ENCODE peak calls at places on chromosomes 7 and 10, in eight cellular contexts. Y is cardiac muscle cell, G is thoracic aorta, Z is colonic mucosa, A is IMR-90, H is HCT116, J is mucosa of descending colon, O is body of pancreas. E is an unnamed sample. For H3K9me3, the result is how much of the 10 kb centered on the place peaks cover.

GRCh38 chr7:135342887-135343286 is 109.2 kb downstream of the STRA8 start:
- DNase-seq in Z (no peak), Y (no peak), A (peak), O (no peak), H (no peak), J (no peak), G (no peak), E (no peak)

GRCh38 chr7:81769891-81770818 is at the start of gene HGF:
- DNase-seq in Y (peak), Z (peak), G (no peak), O (peak), H (no peak), J (peak), A (peak), E (peak)

GRCh38 chr7:3149961-3150516 is 106.4 kb upstream of the CARD11 start:
- DNase-seq in A (no peak), H (no peak), J (no peak), Z (no peak), O (no peak), G (no peak), Y (no peak), E (no peak)

GRCh38 chr10:15857001-15857608 is 3.2 kb downstream of the MINDY3 start:
- DNase-seq in Z (peak), Y (no peak), J (no peak), O (no peak), H (no peak), G (no peak), A (no peak), E (no peak)

GRCh38 chr10:103884681-103885139 is 29.3 kb upstream of the SH3PXD2A start:
- DNase-seq in Z (peak), O (peak), A (peak), J (peak), H (no peak), G (no peak), Y (peak), E (no peak)

GRCh38 chr7:44678468-44679179 is 70.0 kb upstream of the ZMIZ2 start:
- DNase-seq in Z (no peak), J (no peak), G (no peak), H (no peak), Y (no peak), O (no peak), A (peak), E (peak)

GRCh38 chr7:130009848-130010688 is 41.1 kb downstream of the ZC3HC1 start:
- DNase-seq in H (peak), Y (no peak), G (no peak), O (peak), Z (peak), J (no peak), A (peak), E (no peak)

GRCh38 chr10:125148021-125148439 is 12.3 kb downstream of the CTBP2 start:
- DNase-seq in H (no peak), A (no peak), Z (peak), J (no peak), Y (peak), O (peak), G (no peak), E (peak)

GRCh38 chr7:101943889-101944605 is 126.6 kb downstream of the CUX1 start:
- DNase-seq in Y (no peak), A (no peak), J (no peak), Z (no peak), G (no peak), H (no peak), O (no peak), E (no peak)

GRCh38 chr7:54833021-54833467 is 74.0 kb upstream of the SEC61G start:
- DNase-seq in A (no peak), J (no peak), Y (no peak), Z (no peak), O (no peak), H (no peak), G (no peak), E (no peak)

GRCh38 chr10:44961931-44962750 is 2.5 kb downstream of the RASSF4 start:
- DNase-seq in Y (no peak), J (no peak), H (no peak), A (no peak), O (peak), Z (peak), G (no peak), E (no peak)

GRCh38 chr7:123472751-123473150 is 61.6 kb downstream of the IQUB start:
- DNase-seq in J (no peak), Z (no peak), O (no peak), H (no peak), G (no peak), A (no peak), Y (no peak), E (no peak)

GRCh38 chr7:29091722-29092121 is 54.6 kb downstream of the CPVL start:
- DNase-seq in O (no peak), A (no peak), Y (no peak), G (no peak), H (no peak), J (no peak), Z (no peak), E (no peak)

GRCh38 chr7:108166687-108167086 is 36.5 kb upstream of the LAMB4 start:
- DNase-seq in Z (no peak), H (no peak), Y (no peak), G (no peak), A (no peak), O (no peak), J (no peak), E (no peak)

GRCh38 chr10:29102233-29102632 is 186.6 kb upstream of the LYZL1 start:
- DNase-seq in O (no peak), G (no peak), Y (no peak), J (no peak), A (no peak), H (no peak), Z (no peak), E (no peak)

GRCh38 chr7:341841-342638 is 52.1 kb downstream of the FOXL3 start:
- DNase-seq in Z (peak), O (peak), Y (no peak), J (peak), H (no peak), G (no peak), A (no peak), E (no peak)

GRCh38 chr7:105972276-105972675 is 9.2 kb downstream of the CDHR3 start:
- DNase-seq in Y (no peak), A (no peak), O (no peak), J (no peak), G (no peak), Z (no peak), H (no peak), E (no peak)
- H3K9me3 ChIP-seq in Y (under half), A (under half), O (under half), J (under half), G (under half), Z (under half), H (under half), E (under half)

DNA sequence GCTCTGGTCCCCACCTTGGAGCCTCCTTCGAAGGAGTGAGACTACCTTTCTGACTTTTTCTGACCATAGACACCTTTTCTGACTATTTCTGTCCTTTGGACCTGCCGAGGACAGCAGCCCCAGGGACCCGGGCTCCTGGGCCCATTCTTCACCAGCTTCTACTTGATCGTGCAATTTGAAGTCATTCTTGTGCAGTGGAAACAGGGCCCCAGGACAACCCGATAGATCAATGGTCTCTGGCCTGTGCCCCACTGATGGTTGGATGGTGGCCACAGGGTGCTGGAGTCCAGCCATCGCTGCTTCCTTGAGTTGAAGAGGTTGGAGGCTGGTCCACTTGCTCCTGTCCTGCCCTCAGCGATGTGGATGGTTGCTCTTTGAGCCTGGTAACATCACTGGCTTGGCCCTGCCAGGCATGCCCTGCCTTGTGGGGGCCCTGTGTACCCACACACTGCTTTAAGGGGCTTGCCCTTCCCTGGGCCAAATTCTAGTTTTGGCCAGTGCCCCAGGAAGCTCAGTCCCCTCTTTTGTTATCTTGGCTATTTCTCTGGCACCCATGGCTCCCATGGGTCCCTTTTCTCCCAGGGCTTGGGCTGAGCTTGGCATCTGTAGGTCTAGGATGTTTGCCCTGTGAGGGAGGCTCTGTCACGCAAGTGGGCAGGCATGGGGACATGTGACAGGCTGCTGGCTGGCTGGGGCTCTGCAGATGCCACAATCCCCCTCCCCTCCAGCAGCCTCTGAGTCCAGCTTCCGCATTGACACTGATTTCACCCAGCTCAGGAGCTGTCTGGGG is 375.6 kb upstream of the NUPR2 start:
- DNase-seq in H (no peak), G (no peak), A (no peak), Z (no peak), O (no peak), J (no peak), Y (no peak), E (no peak)
- H3K9me3 ChIP-seq in H (under half), G (under half), A (half or more), Z (under half), O (under half), J (half or more), Y (under half), E (under half)

DNA sequence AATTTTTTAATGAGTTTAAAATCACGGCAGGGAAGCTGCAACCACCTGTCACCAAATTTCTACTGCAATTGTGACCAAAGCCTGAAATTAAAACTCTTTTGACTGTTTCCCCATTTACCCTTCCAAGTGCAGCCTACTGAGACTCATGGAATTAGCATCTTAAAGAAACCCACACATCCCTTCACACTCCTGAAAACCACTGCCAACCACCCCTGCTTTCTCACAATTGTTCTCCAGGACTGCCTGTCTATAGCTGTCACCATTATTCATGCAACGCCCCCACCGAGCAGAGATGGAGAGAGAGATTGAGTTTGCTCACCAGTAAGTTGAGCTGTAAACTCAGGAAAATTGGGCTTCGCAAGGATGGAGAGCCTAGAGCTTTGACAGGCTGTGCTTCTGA is 383.8 kb upstream of the SORCS1 start:
- DNase-seq in A (no peak), H (no peak), Y (no peak), Z (no peak), O (no peak), G (no peak), J (no peak), E (no peak)
- H3K9me3 ChIP-seq in A (under half), H (under half), Y (under half), Z (under half), O (under half), G (under half), J (under half), E (under half)

DNA sequence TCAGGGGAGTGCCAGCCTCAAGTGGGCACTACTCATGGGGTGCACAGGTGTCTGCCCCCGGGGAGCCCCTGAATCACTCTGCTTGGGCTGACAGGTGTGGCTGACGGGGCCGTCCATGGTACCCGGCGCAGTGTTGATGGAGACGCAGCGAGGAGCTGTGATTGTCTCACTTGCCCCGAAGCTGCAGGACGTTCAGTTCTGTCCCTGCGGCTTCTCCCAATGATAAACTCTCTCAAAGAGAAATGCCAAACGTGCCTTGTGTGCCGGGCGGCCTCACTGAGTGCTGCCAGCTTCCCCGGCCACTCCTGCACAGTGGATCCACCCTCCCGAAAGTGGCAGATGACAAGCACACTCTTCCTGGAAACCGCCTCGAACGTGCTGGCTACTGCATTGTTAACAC is 203.2 kb downstream of the DNAJB6 start:
- DNase-seq in J (no peak), O (no peak), H (no peak), Y (no peak), A (no peak), Z (no peak), G (no peak), E (no peak)
- H3K9me3 ChIP-seq in J (under half), O (under half), H (under half), Y (under half), A (half or more), Z (under half), G (under half), E (under half)

GRCh38 chr10:10716972-10717371 is 300.7 kb upstream of the CELF2 start:
- DNase-seq in O (no peak), Y (no peak), G (no peak), H (no peak), Z (no peak), A (no peak), J (no peak), E (no peak)

GRCh38 chr10:10714327-10714726 is 303.3 kb upstream of the CELF2 start:
- DNase-seq in J (no peak), A (no peak), G (no peak), H (no peak), O (no peak), Z (no peak), Y (no peak), E (no peak)
- H3K9me3 ChIP-seq in J (under half), A (under half), G (under half), H (under half), O (under half), Z (under half), Y (under half), E (under half)

DNA sequence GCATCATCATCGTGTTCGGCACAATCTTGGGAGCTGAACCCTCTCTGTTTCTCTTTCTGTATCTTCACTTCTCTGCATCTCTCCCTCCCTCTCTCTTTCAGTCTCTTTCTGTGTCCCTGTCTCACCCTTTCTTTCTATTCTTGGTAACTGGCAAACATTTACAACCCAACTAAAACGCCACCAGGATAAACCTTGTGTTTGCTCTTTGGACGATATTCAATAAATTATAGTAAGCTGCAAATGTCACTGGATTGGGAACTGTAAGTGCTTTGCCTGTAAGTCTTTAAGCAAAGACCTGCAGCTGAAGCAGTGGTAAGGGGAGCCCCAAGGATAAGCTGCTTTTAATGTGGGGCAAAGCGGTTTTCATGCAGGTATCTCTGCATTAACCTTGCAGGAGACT is 558.0 kb upstream of the MKI67 start:
- DNase-seq in H (no peak), G (no peak), J (no peak), Z (no peak), O (no peak), A (no peak), Y (no peak), E (no peak)
- H3K9me3 ChIP-seq in H (under half), G (under half), J (under half), Z (under half), O (under half), A (under half), Y (under half), E (under half)

E was measured in uterus.